ENCODE peak calls at places on chromosomes 11 and 22, in eight cellular contexts. L is GM23338, O is astrocyte of the cerebellum, Y is WERI-Rb-1, J is fibroblast of villous mesenchyme, U is body of pancreas, I is A549, N is NB4. G is an unnamed sample.

GRCh38 chr11:88475991-88476418 is 138.5 kb upstream of the CTSC start:
- DNase-seq in L (no peak), O (no peak), Y (no peak), J (peak; percentile 55), U (no peak), I (no peak), N (no peak), G (peak; percentile 18)

GRCh38 chr11:130449246-130449990 is 973 bp downstream of the ADAMTS15 start:
- DNase-seq in L (peak; percentile 64), O (no peak), Y (no peak), J (peak; percentile 16), U (no peak), I (no peak), N (peak; percentile 35), G (no peak)

GRCh38 chr11:75954039-75954438 is 139.0 kb downstream of the UVRAG start:
- DNase-seq in L (no peak), O (no peak), Y (no peak), J (no peak), U (no peak), I (no peak), N (no peak), G (no peak)

GRCh38 chr22:42399315-42400271 is 32.6 kb downstream of the NFAM1 start:
- DNase-seq in L (peak; percentile 54), O (no peak), Y (peak; percentile 98), J (peak; percentile 42), U (peak; percentile 29), I (no peak), N (peak; percentile 81), G (no peak)

GRCh38 chr11:10490032-10490397 is 35.0 kb downstream of the AMPD3 start:
- DNase-seq in L (no peak), O (no peak), Y (no peak), J (no peak), U (no peak), I (no peak), N (no peak), G (no peak)

GRCh38 chr11:70433966-70434812 is 35.9 kb downstream of the CTTN start:
- DNase-seq in L (no peak), O (no peak), Y (no peak), J (no peak), U (no peak), I (no peak), N (no peak), G (no peak)

GRCh38 chr11:114953039-114953438 is 274.7 kb downstream of the NXPE2 start:
- DNase-seq in L (peak; percentile 60), O (no peak), Y (peak; percentile 34), J (no peak), U (no peak), I (peak; percentile 0), N (peak; percentile 22), G (no peak)

GRCh38 chr11:22920939-22921565 is 60.8 kb upstream of the CCDC179 start:
- DNase-seq in L (peak; percentile 81), O (peak; percentile 46), Y (peak; percentile 42), J (peak; percentile 24), U (peak; percentile 51), I (peak; percentile 55), N (peak; percentile 53), G (peak; percentile 51)

GRCh38 chr11:88103337-88104206 is 71.7 kb downstream of the RAB38 start:
- DNase-seq in L (peak; percentile 97), O (peak; percentile 1), Y (peak; percentile 52), J (peak; percentile 67), U (peak; percentile 49), I (peak; percentile 95), N (peak; percentile 89), G (peak; percentile 7)

GRCh38 chr11:15837901-15838489 is 518.4 kb downstream of the SOX6 start:
- DNase-seq in L (no peak), O (no peak), Y (no peak), J (peak; percentile 32), U (no peak), I (peak; percentile 13), N (no peak), G (no peak)

GRCh38 chr11:64649304-64649703 is 58.3 kb downstream of the SLC22A12 start:
- DNase-seq in L (peak; percentile 86), O (no peak), Y (peak; percentile 70), J (peak; percentile 16), U (peak; percentile 59), I (peak; percentile 39), N (peak; percentile 76), G (no peak)

DNA sequence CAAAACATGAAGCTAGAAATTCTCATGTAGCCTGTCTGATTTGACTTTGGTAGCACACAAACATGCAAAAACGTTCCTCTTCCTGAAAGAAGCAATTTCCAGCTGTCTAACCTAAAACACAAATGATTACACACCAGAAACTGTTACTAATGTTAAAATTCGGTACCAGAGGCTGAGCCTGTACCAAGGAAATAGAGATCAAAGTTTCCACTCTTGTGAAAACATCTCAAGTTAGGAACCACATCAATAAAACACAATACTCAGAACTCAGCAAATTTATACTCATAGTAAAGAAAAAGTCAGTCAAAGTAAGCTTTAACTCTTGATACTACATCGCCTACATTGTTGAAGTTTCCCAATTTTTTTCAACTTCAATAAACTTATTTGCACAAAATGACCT is 107.8 kb downstream of the FCHSD2 start:
- DNase-seq in L (no peak), O (no peak), Y (no peak), J (no peak), U (no peak), I (no peak), N (no peak), G (no peak)
- H3K4me3 ChIP-seq in L (no peak overlapping the region), O (no peak overlapping the region), Y (no peak overlapping the region), J (no peak overlapping the region), U (no peak overlapping the region), I (no peak overlapping the region), N (no peak overlapping the region), G (no peak overlapping the region)

DNA sequence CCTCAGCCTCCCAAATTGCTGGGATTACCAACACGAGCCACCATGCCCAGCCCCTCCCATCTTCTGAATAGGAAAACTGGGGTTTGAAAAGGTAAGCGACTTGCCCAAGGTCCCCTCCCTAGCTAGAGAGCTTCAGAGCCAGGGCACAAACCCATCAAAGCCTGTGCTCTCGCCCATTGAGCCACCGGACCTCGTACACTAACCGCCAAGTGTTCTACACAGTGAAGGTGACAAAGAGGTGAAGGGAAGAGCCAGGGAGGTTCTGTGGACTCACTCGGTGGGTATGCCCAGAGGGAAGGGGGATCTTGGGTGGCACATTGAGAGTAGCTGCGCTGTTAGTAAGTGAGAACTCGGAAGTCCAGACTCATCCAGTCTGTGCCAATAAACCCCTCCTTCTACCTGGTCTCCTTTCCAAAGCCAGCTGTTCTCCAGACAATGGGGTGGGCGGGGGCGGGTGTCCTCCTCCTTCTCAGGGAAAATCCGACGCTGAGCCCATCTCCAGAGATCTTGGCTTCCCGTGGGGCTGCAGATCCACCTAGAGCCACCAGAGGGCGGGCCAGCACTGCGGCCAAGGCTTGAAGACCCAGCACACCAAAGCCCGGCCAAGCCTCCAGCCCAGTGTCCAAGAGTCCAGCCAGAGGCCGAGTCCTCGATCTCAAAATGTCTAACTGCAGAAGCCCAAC is 3.2 kb upstream of the RTN4RL2 start:
- DNase-seq in L (peak; percentile 95), O (peak; percentile 65), Y (peak; percentile 85), J (peak; percentile 84), U (peak; percentile 89), I (peak; percentile 91), N (peak; percentile 82), G (peak; percentile 72)
- H3K4me3 ChIP-seq in L (peak overlapping the region; percentile 93), O (no peak overlapping the region), Y (no peak overlapping the region), J (no peak overlapping the region), U (no peak overlapping the region), I (no peak overlapping the region), N (no peak overlapping the region), G (no peak overlapping the region)

GRCh38 chr11:1868636-1869291 is 15.9 kb downstream of the LSP1 start:
- DNase-seq in L (no peak), O (no peak), Y (no peak), J (no peak), U (no peak), I (no peak), N (peak; percentile 44), G (no peak)
- H3K4me3 ChIP-seq in L (no peak overlapping the region), O (no peak overlapping the region), Y (no peak overlapping the region), J (peak overlapping the region; percentile 39), U (no peak overlapping the region), I (no peak overlapping the region), N (no peak overlapping the region), G (no peak overlapping the region)

DNA sequence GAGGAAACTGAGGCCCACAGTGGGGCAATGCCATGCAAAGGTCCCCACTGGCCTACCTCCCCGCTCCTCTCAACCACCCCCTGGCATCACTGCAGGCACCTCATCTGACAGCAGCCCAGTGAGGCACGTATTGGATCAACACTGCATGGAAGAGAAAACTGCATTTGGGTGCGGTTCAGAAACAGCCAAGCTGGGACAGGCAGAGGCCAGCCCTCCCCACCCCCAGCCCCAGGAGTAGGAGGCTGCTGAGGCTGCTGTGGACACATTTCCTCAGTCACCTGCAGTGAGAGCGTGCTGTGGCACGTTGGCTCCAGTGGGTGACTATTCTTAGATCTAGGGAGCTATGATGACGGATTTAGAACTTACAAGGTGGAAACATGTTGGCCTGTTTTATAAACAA is 63.7 kb downstream of the KCNC1 start:
- DNase-seq in L (no peak), O (no peak), Y (no peak), J (no peak), U (no peak), I (no peak), N (no peak), G (no peak)
- H3K4me3 ChIP-seq in L (no peak overlapping the region), O (no peak overlapping the region), Y (no peak overlapping the region), J (no peak overlapping the region), U (no peak overlapping the region), I (no peak overlapping the region), N (no peak overlapping the region), G (no peak overlapping the region)

GRCh38 chr11:73321342-73322110 is 13.4 kb downstream of the ARHGEF17 start:
- DNase-seq in L (peak; percentile 39), O (no peak), Y (no peak), J (peak; percentile 95), U (peak; percentile 53), I (no peak), N (peak; percentile 66), G (peak; percentile 82)
- H3K4me3 ChIP-seq in L (no peak overlapping the region), O (no peak overlapping the region), Y (no peak overlapping the region), J (no peak overlapping the region), U (no peak overlapping the region), I (no peak overlapping the region), N (no peak overlapping the region), G (peak overlapping the region; percentile 3)

GRCh38 chr22:46087816-46088277 is 62.5 kb upstream of the PPARA start:
- DNase-seq in L (no peak), O (peak; percentile 74), Y (peak; percentile 26), J (peak; percentile 97), U (peak; percentile 95), I (peak; percentile 67), N (no peak), G (peak; percentile 98)
- H3K4me3 ChIP-seq in L (no peak overlapping the region), O (peak overlapping the region; percentile 98), Y (no peak overlapping the region), J (peak overlapping the region; percentile 93), U (no peak overlapping the region), I (peak overlapping the region; percentile 52), N (no peak overlapping the region), G (peak overlapping the region; percentile 68)

DNA sequence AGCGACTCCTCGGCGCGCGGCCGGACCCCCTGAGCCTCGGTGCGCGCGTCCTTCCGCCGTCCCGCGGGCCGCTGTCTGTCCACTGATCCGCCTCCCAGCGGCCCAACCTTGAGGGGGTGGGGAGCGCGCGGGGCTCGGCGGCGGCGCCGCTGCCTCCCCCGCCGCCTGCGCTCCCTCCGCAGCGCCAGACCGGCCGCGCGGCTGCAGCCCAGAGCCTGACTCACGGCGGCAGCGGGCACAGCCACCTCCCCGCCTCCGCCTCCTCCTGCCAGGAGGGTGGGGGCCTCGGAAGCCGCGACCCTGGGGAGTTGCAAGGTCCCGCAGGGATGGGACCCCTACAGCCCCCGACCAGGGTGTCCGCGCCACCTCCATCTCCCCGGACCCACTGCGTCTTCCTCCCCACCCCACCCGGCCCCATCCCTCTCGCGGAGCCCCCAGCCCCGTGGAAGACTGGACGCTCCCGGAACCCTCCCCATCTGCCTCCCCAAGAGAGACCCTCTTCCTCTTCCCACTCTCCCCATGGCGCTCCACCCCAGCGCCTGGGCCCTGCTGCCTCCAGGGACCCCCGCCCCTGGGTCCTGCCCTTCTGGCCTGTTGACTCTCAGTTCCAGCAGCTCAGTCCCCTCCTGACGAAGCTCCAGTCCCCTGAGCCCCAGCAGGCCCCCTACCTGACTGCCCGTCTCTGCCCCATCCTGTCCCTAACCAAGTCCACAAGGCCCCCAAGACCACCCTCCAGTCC is 1.2 kb downstream of the IFITM10 start:
- DNase-seq in L (peak; percentile 52), O (no peak), Y (no peak), J (no peak), U (no peak), I (no peak), N (no peak), G (peak; percentile 71)
- H3K4me3 ChIP-seq in L (peak overlapping the region; percentile 62), O (peak overlapping the region; percentile 54), Y (no peak overlapping the region), J (no peak overlapping the region), U (no peak overlapping the region), I (peak overlapping the region; percentile 34), N (no peak overlapping the region), G (peak overlapping the region; percentile 38)